ENCODE peak calls at places on chromosome 3, in five cellular contexts. One of them, this sample, is unnamed.

GRCh38 chr3:30548605-30549004 is 57.8 kb upstream of the TGFBR2 start:
- DNase-seq in GM20000: no peak
- DNase-seq in GM13977: no peak
- DNase-seq in progenitor cell of endocrine pancreas: no peak
- DNase-seq in WTC11: peak
- DNase-seq in this sample: peak

GRCh38 chr3:73448041-73448440 is 176.7 kb downstream of the PDZRN3 start:
- DNase-seq in GM20000: no peak
- DNase-seq in GM13977: no peak
- DNase-seq in progenitor cell of endocrine pancreas: no peak
- DNase-seq in WTC11: no peak
- DNase-seq in this sample: no peak

GRCh38 chr3:43214616-43215015 is 71.7 kb upstream of the SNRK start:
- DNase-seq in GM20000: no peak
- DNase-seq in GM13977: no peak
- DNase-seq in progenitor cell of endocrine pancreas: no peak
- DNase-seq in WTC11: no peak
- DNase-seq in this sample: peak

GRCh38 chr3:100783619-100784018 is 74.3 kb downstream of the TFG start:
- DNase-seq in GM20000: no peak
- DNase-seq in GM13977: no peak
- DNase-seq in progenitor cell of endocrine pancreas: no peak
- DNase-seq in WTC11: no peak
- DNase-seq in this sample: no peak

GRCh38 chr3:127450331-127450730 is 140.2 kb downstream of the TPRA1 start:
- DNase-seq in GM20000: no peak
- DNase-seq in GM13977: no peak
- DNase-seq in progenitor cell of endocrine pancreas: no peak
- DNase-seq in WTC11: no peak
- DNase-seq in this sample: no peak

GRCh38 chr3:129005526-129006303 is 4.6 kb downstream of the EFCC1 start:
- DNase-seq in GM20000: no peak
- DNase-seq in GM13977: no peak
- DNase-seq in progenitor cell of endocrine pancreas: no peak
- DNase-seq in WTC11: no peak
- DNase-seq in this sample: no peak

GRCh38 chr3:174330303-174330702 is 528.8 kb upstream of the NAALADL2 start:
- DNase-seq in GM20000: no peak
- DNase-seq in GM13977: no peak
- DNase-seq in progenitor cell of endocrine pancreas: no peak
- DNase-seq in WTC11: no peak
- DNase-seq in this sample: no peak

GRCh38 chr3:59411694-59412093 is 361.9 kb upstream of the CFAP20DC start:
- DNase-seq in GM20000: no peak
- DNase-seq in GM13977: no peak
- DNase-seq in progenitor cell of endocrine pancreas: no peak
- DNase-seq in WTC11: no peak
- DNase-seq in this sample: no peak

GRCh38 chr3:37218206-37218605 is 43.8 kb upstream of the LRRFIP2 start:
- DNase-seq in GM20000: no peak
- DNase-seq in GM13977: no peak
- DNase-seq in progenitor cell of endocrine pancreas: no peak
- DNase-seq in WTC11: no peak
- DNase-seq in this sample: no peak

GRCh38 chr3:42013652-42014442 is 51.9 kb upstream of the ULK4 start:
- DNase-seq in GM20000: peak
- DNase-seq in GM13977: peak
- DNase-seq in progenitor cell of endocrine pancreas: peak
- DNase-seq in WTC11: peak
- DNase-seq in this sample: peak

GRCh38 chr3:73681610-73682009 is 56.9 kb upstream of the PDZRN3 start:
- DNase-seq in GM20000: no peak
- DNase-seq in GM13977: no peak
- DNase-seq in progenitor cell of endocrine pancreas: no peak
- DNase-seq in WTC11: no peak
- DNase-seq in this sample: no peak

GRCh38 chr3:100492810-100493140 is 356 bp downstream of the TMEM45A start:
- DNase-seq in GM20000: no peak
- DNase-seq in GM13977: peak
- DNase-seq in progenitor cell of endocrine pancreas: no peak
- DNase-seq in WTC11: no peak
- DNase-seq in this sample: no peak

GRCh38 chr3:32371466-32372212 is 20.0 kb upstream of the CMTM7 start:
- DNase-seq in GM20000: no peak
- DNase-seq in GM13977: peak
- DNase-seq in progenitor cell of endocrine pancreas: no peak
- DNase-seq in WTC11: no peak
- DNase-seq in this sample: no peak

GRCh38 chr3:117104792-117105191 is 395.2 kb downstream of the TUSC7 start:
- DNase-seq in GM20000: no peak
- DNase-seq in GM13977: no peak
- DNase-seq in progenitor cell of endocrine pancreas: no peak
- DNase-seq in WTC11: no peak
- DNase-seq in this sample: no peak

GRCh38 chr3:141051641-141052569 is 758 bp downstream of the SPSB4 start:
- DNase-seq in GM20000: no peak
- DNase-seq in GM13977: no peak
- DNase-seq in progenitor cell of endocrine pancreas: peak
- DNase-seq in WTC11: peak
- DNase-seq in this sample: peak

GRCh38 chr3:141050576-141050912 is 603 bp upstream of the SPSB4 start:
- DNase-seq in GM20000: no peak
- DNase-seq in GM13977: no peak
- DNase-seq in progenitor cell of endocrine pancreas: no peak
- DNase-seq in WTC11: peak
- DNase-seq in this sample: no peak

GRCh38 chr3:141052570-141053069 is 1.5 kb downstream of the SPSB4 start:
- DNase-seq in GM20000: no peak
- DNase-seq in GM13977: no peak
- DNase-seq in progenitor cell of endocrine pancreas: no peak
- DNase-seq in WTC11: peak
- DNase-seq in this sample: no peak

GRCh38 chr3:141049681-141050080 is 1.5 kb upstream of the SPSB4 start:
- DNase-seq in GM20000: no peak
- DNase-seq in GM13977: no peak
- DNase-seq in progenitor cell of endocrine pancreas: no peak
- DNase-seq in WTC11: peak
- DNase-seq in this sample: no peak

DNA sequence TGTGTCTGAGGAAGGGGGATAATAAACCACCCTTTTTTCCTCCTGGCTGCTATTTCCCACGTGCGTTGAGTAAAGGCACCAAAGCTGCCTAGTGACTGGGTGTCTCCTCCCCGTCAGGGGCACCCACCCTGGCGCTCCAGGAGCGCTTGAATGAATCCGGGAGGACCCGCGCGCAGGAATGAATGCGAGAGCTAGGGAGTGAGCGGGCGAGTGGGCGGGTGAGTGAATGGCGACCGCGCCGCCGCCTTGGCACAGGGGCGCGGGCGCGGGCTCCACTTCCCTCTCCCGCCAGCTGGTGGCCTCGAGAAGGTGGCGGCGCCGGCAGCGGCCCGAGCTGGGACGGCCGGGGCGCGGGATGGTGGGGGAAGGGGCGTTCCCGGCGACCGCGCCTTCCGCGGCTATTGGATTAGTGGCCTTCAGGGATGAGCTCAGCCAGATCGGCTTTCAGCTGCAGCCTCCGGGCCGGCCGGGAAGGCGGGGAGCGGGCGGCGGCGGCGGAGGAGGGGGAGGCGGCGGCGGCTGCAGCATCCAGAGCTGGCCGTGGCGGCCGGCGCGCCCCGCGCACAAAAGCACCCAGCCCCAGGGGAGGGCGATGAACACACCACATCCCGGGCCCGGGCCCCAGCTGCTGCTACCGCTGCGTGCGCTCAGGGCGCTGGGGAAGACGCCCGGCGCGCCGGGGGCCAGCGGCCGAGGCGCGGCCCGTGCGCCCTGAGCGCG is at the start of gene SPSB4:
- DNase-seq in GM20000: no peak
- DNase-seq in GM13977: peak
- DNase-seq in progenitor cell of endocrine pancreas: peak
- DNase-seq in WTC11: peak
- DNase-seq in this sample: peak
- TF ChIP-seq CTCF in GM20000: no peak
- TF ChIP-seq CTCF in GM13977: peak
- TF ChIP-seq CTCF in progenitor cell of endocrine pancreas: peak
- TF ChIP-seq CTCF in WTC11: peak
- TF ChIP-seq CTCF in this sample: peak

GRCh38 chr3:9249273-9250192 is at the start of gene SRGAP3:
- DNase-seq in GM20000: peak
- DNase-seq in GM13977: peak
- DNase-seq in progenitor cell of endocrine pancreas: peak
- DNase-seq in WTC11: peak
- DNase-seq in this sample: peak
- TF ChIP-seq CTCF in GM20000: no peak
- TF ChIP-seq CTCF in GM13977: no peak
- TF ChIP-seq CTCF in progenitor cell of endocrine pancreas: peak
- TF ChIP-seq CTCF in WTC11: no peak
- TF ChIP-seq CTCF in this sample: no peak

GRCh38 chr3:16658933-16659793 is 53.9 kb upstream of the DAZL start:
- DNase-seq in GM20000: no peak
- DNase-seq in GM13977: no peak
- DNase-seq in progenitor cell of endocrine pancreas: no peak
- DNase-seq in WTC11: no peak
- DNase-seq in this sample: no peak

GRCh38 chr3:16653712-16654111 is 48.5 kb upstream of the DAZL start:
- DNase-seq in GM20000: no peak
- DNase-seq in GM13977: no peak
- DNase-seq in progenitor cell of endocrine pancreas: no peak
- DNase-seq in WTC11: no peak
- DNase-seq in this sample: no peak

GRCh38 chr3:16663852-16664712 is 58.9 kb upstream of the DAZL start:
- DNase-seq in GM20000: no peak
- DNase-seq in GM13977: no peak
- DNase-seq in progenitor cell of endocrine pancreas: no peak
- DNase-seq in WTC11: peak
- DNase-seq in this sample: no peak

DNA sequence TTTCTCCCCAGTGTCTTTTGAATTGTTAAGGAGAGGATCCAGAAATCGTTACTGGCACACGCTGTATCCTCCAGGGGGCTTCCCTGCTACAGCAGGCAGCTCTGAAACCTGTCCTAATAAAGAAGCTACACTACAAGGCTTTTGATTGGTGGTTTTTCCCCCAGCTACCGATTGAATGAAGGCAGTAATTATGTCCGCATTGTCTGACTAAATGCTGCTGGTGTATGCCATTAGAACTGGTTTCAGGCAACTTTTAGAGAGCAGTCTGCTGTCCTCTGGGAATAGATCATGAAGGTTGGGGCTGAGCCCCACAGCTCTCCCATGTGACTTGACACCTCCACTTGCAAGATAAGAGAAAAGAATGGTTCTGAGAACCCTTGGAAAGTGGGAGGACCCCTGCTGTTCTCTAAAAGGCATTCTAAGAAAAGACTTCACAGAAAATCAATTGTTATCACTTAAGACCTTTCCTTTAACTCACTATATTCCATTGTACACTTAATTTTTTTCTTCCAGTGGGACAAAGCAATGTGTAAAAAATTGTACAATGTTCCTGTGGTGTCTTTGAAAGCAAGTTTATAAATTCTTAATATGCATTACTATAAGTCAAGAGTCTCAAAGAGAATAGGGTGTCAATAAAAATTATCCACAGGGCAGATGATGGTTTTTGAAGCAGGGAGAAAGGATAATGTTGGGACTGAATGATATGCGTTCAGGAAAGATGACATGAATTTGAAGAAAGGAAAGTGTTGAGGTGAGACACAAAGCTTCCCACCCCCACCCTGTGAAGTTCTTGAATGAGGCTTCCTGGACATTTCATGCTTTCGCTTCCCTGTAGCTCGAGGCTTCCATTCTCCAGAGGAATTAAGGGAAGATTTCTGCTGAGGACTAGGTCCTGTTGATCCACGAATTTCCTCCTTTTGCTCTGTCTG is 53.0 kb upstream of the DAZL start:
- DNase-seq in GM20000: no peak
- DNase-seq in GM13977: no peak
- DNase-seq in progenitor cell of endocrine pancreas: no peak
- DNase-seq in WTC11: peak
- DNase-seq in this sample: no peak
- TF ChIP-seq CTCF in GM20000: no peak
- TF ChIP-seq CTCF in GM13977: no peak
- TF ChIP-seq CTCF in progenitor cell of endocrine pancreas: peak
- TF ChIP-seq CTCF in WTC11: no peak
- TF ChIP-seq CTCF in this sample: no peak

DNA sequence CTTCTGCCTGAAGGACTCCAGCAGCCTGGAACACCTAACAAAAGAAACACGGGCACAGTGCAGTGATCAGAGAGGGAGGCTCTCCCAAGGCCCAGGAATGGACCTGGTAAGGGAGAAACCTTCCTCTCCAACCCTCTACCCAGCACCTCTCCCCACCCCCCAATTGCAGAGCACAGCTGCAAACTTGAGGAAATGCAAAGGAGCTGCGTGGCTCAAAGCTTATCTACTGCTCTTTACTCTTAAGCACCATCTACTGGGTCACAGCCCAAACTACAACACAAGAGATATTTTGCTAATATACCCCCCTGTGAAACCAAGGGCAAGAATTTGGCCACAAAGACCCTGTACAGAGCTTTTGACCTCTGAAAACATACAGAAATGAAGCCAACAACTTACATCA is 328.3 kb downstream of the OXSM start:
- DNase-seq in GM20000: peak
- DNase-seq in GM13977: no peak
- DNase-seq in progenitor cell of endocrine pancreas: no peak
- DNase-seq in WTC11: peak
- DNase-seq in this sample: no peak
- TF ChIP-seq CTCF in GM20000: no peak
- TF ChIP-seq CTCF in GM13977: peak
- TF ChIP-seq CTCF in progenitor cell of endocrine pancreas: peak
- TF ChIP-seq CTCF in WTC11: peak
- TF ChIP-seq CTCF in this sample: no peak

DNA sequence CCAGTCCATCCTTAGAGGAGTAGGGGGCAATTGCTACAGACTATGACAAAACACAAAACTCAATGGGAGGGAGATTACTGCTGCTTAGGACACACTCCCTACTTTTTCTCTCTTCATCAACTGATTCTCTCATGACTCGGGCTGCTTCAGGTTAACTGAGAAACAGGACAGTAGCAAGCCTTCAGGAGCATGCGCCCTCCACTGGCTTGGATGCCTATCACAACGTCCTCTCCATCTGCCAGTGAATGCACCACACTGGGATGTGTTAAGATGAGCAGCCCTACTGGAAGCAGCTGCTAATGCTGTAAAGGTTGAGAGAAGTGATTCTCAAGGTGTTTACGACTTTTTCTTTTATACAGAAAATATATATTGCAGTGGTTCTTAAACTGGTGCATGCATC is 542.3 kb downstream of the EDEM1 start:
- DNase-seq in GM20000: no peak
- DNase-seq in GM13977: no peak
- DNase-seq in progenitor cell of endocrine pancreas: no peak
- DNase-seq in WTC11: peak
- DNase-seq in this sample: no peak
- TF ChIP-seq CTCF in GM20000: no peak
- TF ChIP-seq CTCF in GM13977: no peak
- TF ChIP-seq CTCF in progenitor cell of endocrine pancreas: no peak
- TF ChIP-seq CTCF in WTC11: no peak
- TF ChIP-seq CTCF in this sample: no peak

GRCh38 chr3:170608475-170608874 is 22.6 kb upstream of the SLC7A14 start:
- DNase-seq in GM20000: no peak
- DNase-seq in GM13977: no peak
- DNase-seq in progenitor cell of endocrine pancreas: no peak
- DNase-seq in WTC11: no peak
- DNase-seq in this sample: no peak
- TF ChIP-seq CTCF in GM20000: no peak
- TF ChIP-seq CTCF in GM13977: no peak
- TF ChIP-seq CTCF in progenitor cell of endocrine pancreas: no peak
- TF ChIP-seq CTCF in WTC11: no peak
- TF ChIP-seq CTCF in this sample: no peak

GRCh38 chr3:171113716-171114115 is 87.2 kb upstream of the SLC2A2 start:
- DNase-seq in GM20000: no peak
- DNase-seq in GM13977: no peak
- DNase-seq in progenitor cell of endocrine pancreas: no peak
- DNase-seq in WTC11: peak
- DNase-seq in this sample: no peak
- TF ChIP-seq CTCF in GM20000: no peak
- TF ChIP-seq CTCF in GM13977: no peak
- TF ChIP-seq CTCF in progenitor cell of endocrine pancreas: peak
- TF ChIP-seq CTCF in WTC11: no peak
- TF ChIP-seq CTCF in this sample: no peak

This sample was measured in Calu3.